ENCODE peak calls at places on chromosomes 3 and 15, in seven cellular contexts. One of them, this sample, is unnamed.

GRCh38 chr15:59372352-59373211 is at the start of gene MYO1E:
- DNase-seq in fibroblast of mammary gland: peak
- DNase-seq in dorsolateral prefrontal cortex: peak
- DNase-seq in ACHN: peak
- DNase-seq in neural progenitor cell: peak
- DNase-seq in dermis microvascular lymphatic vessel endothelial cell: peak
- DNase-seq in HTR-8/SVneo: peak
- DNase-seq in this sample: peak

GRCh38 chr3:188194327-188194726 is 40.4 kb downstream of the LPP start:
- DNase-seq in fibroblast of mammary gland: no peak
- DNase-seq in dorsolateral prefrontal cortex: no peak
- DNase-seq in ACHN: peak
- DNase-seq in neural progenitor cell: no peak
- DNase-seq in dermis microvascular lymphatic vessel endothelial cell: no peak
- DNase-seq in HTR-8/SVneo: no peak
- DNase-seq in this sample: no peak

GRCh38 chr3:37590328-37591079 is 271.2 kb upstream of the CTDSPL start:
- DNase-seq in fibroblast of mammary gland: peak
- DNase-seq in dorsolateral prefrontal cortex: no peak
- DNase-seq in ACHN: no peak
- DNase-seq in neural progenitor cell: no peak
- DNase-seq in dermis microvascular lymphatic vessel endothelial cell: peak
- DNase-seq in HTR-8/SVneo: no peak
- DNase-seq in this sample: no peak

GRCh38 chr15:62607643-62608042 is 434.9 kb upstream of the TPM1 start:
- DNase-seq in fibroblast of mammary gland: peak
- DNase-seq in dorsolateral prefrontal cortex: no peak
- DNase-seq in ACHN: peak
- DNase-seq in neural progenitor cell: no peak
- DNase-seq in dermis microvascular lymphatic vessel endothelial cell: no peak
- DNase-seq in HTR-8/SVneo: no peak
- DNase-seq in this sample: no peak

GRCh38 chr15:98866503-98866902 is 141.1 kb downstream of the PGPEP1L start:
- DNase-seq in fibroblast of mammary gland: peak
- DNase-seq in dorsolateral prefrontal cortex: no peak
- DNase-seq in ACHN: peak
- DNase-seq in neural progenitor cell: no peak
- DNase-seq in dermis microvascular lymphatic vessel endothelial cell: peak
- DNase-seq in HTR-8/SVneo: no peak
- DNase-seq in this sample: no peak

GRCh38 chr3:128323206-128324081 is 143.2 kb downstream of the DNAJB8 start:
- DNase-seq in fibroblast of mammary gland: no peak
- DNase-seq in dorsolateral prefrontal cortex: no peak
- DNase-seq in ACHN: no peak
- DNase-seq in neural progenitor cell: no peak
- DNase-seq in dermis microvascular lymphatic vessel endothelial cell: no peak
- DNase-seq in HTR-8/SVneo: no peak
- DNase-seq in this sample: no peak

GRCh38 chr3:168925568-168925967 is 737.9 kb downstream of the MECOM start:
- DNase-seq in fibroblast of mammary gland: no peak
- DNase-seq in dorsolateral prefrontal cortex: no peak
- DNase-seq in ACHN: no peak
- DNase-seq in neural progenitor cell: no peak
- DNase-seq in dermis microvascular lymphatic vessel endothelial cell: no peak
- DNase-seq in HTR-8/SVneo: no peak
- DNase-seq in this sample: no peak

GRCh38 chr3:96843505-96844203 is 29.3 kb downstream of the EPHA6 start:
- DNase-seq in fibroblast of mammary gland: no peak
- DNase-seq in dorsolateral prefrontal cortex: no peak
- DNase-seq in ACHN: no peak
- DNase-seq in neural progenitor cell: no peak
- DNase-seq in dermis microvascular lymphatic vessel endothelial cell: no peak
- DNase-seq in HTR-8/SVneo: no peak
- DNase-seq in this sample: no peak

GRCh38 chr3:5136211-5136610 is 14.1 kb downstream of the ARL8B start:
- DNase-seq in fibroblast of mammary gland: no peak
- DNase-seq in dorsolateral prefrontal cortex: no peak
- DNase-seq in ACHN: no peak
- DNase-seq in neural progenitor cell: no peak
- DNase-seq in dermis microvascular lymphatic vessel endothelial cell: no peak
- DNase-seq in HTR-8/SVneo: no peak
- DNase-seq in this sample: no peak

GRCh38 chr15:80202641-80203360 is 49.2 kb downstream of the CTXND1 start:
- DNase-seq in fibroblast of mammary gland: no peak
- DNase-seq in dorsolateral prefrontal cortex: no peak
- DNase-seq in ACHN: no peak
- DNase-seq in neural progenitor cell: no peak
- DNase-seq in dermis microvascular lymphatic vessel endothelial cell: no peak
- DNase-seq in HTR-8/SVneo: peak
- DNase-seq in this sample: no peak

GRCh38 chr3:19946291-19946831 is 536 bp upstream of the RAB5A start:
- DNase-seq in fibroblast of mammary gland: peak
- DNase-seq in dorsolateral prefrontal cortex: no peak
- DNase-seq in ACHN: no peak
- DNase-seq in neural progenitor cell: no peak
- DNase-seq in dermis microvascular lymphatic vessel endothelial cell: no peak
- DNase-seq in HTR-8/SVneo: no peak
- DNase-seq in this sample: no peak

GRCh38 chr3:13294442-13295351 is 125.4 kb downstream of the NUP210 start:
- DNase-seq in fibroblast of mammary gland: no peak
- DNase-seq in dorsolateral prefrontal cortex: no peak
- DNase-seq in ACHN: no peak
- DNase-seq in neural progenitor cell: no peak
- DNase-seq in dermis microvascular lymphatic vessel endothelial cell: no peak
- DNase-seq in HTR-8/SVneo: no peak
- DNase-seq in this sample: no peak

GRCh38 chr3:72144773-72145505 is 360.0 kb upstream of the PROK2 start:
- DNase-seq in fibroblast of mammary gland: no peak
- DNase-seq in dorsolateral prefrontal cortex: no peak
- DNase-seq in ACHN: no peak
- DNase-seq in neural progenitor cell: no peak
- DNase-seq in dermis microvascular lymphatic vessel endothelial cell: no peak
- DNase-seq in HTR-8/SVneo: no peak
- DNase-seq in this sample: no peak

GRCh38 chr3:134485075-134485536 is 679 bp downstream of the ANAPC13 start:
- DNase-seq in fibroblast of mammary gland: peak
- DNase-seq in dorsolateral prefrontal cortex: no peak
- DNase-seq in ACHN: peak
- DNase-seq in neural progenitor cell: peak
- DNase-seq in dermis microvascular lymphatic vessel endothelial cell: peak
- DNase-seq in HTR-8/SVneo: no peak
- DNase-seq in this sample: no peak

GRCh38 chr3:49779378-49780079 is 6.8 kb downstream of the IP6K1 start:
- DNase-seq in fibroblast of mammary gland: no peak
- DNase-seq in dorsolateral prefrontal cortex: no peak
- DNase-seq in ACHN: no peak
- DNase-seq in neural progenitor cell: no peak
- DNase-seq in dermis microvascular lymphatic vessel endothelial cell: no peak
- DNase-seq in HTR-8/SVneo: no peak
- DNase-seq in this sample: no peak

GRCh38 chr3:63656791-63657190 is 4.3 kb downstream of the SNTN start:
- DNase-seq in fibroblast of mammary gland: peak
- DNase-seq in dorsolateral prefrontal cortex: no peak
- DNase-seq in ACHN: no peak
- DNase-seq in neural progenitor cell: no peak
- DNase-seq in dermis microvascular lymphatic vessel endothelial cell: no peak
- DNase-seq in HTR-8/SVneo: no peak
- DNase-seq in this sample: no peak

GRCh38 chr15:79003301-79003700 is 58.5 kb upstream of the CTSH start:
- DNase-seq in fibroblast of mammary gland: peak
- DNase-seq in dorsolateral prefrontal cortex: no peak
- DNase-seq in ACHN: no peak
- DNase-seq in neural progenitor cell: no peak
- DNase-seq in dermis microvascular lymphatic vessel endothelial cell: no peak
- DNase-seq in HTR-8/SVneo: no peak
- DNase-seq in this sample: no peak

GRCh38 chr15:26772588-26773484 is at the start of gene GABRB3:
- DNase-seq in fibroblast of mammary gland: peak
- DNase-seq in dorsolateral prefrontal cortex: peak
- DNase-seq in ACHN: no peak
- DNase-seq in neural progenitor cell: peak
- DNase-seq in dermis microvascular lymphatic vessel endothelial cell: no peak
- DNase-seq in HTR-8/SVneo: no peak
- DNase-seq in this sample: no peak

GRCh38 chr3:132486086-132486485 is 68.8 kb downstream of the DNAJC13 start:
- DNase-seq in fibroblast of mammary gland: peak
- DNase-seq in dorsolateral prefrontal cortex: no peak
- DNase-seq in ACHN: no peak
- DNase-seq in neural progenitor cell: no peak
- DNase-seq in dermis microvascular lymphatic vessel endothelial cell: no peak
- DNase-seq in HTR-8/SVneo: no peak
- DNase-seq in this sample: no peak

GRCh38 chr3:69094467-69095205 is 9.9 kb downstream of the ARL6IP5 start:
- DNase-seq in fibroblast of mammary gland: peak
- DNase-seq in dorsolateral prefrontal cortex: no peak
- DNase-seq in ACHN: no peak
- DNase-seq in neural progenitor cell: no peak
- DNase-seq in dermis microvascular lymphatic vessel endothelial cell: no peak
- DNase-seq in HTR-8/SVneo: no peak
- DNase-seq in this sample: no peak

GRCh38 chr3:129645291-129645690 is 38.8 kb upstream of the PLXND1 start:
- DNase-seq in fibroblast of mammary gland: no peak
- DNase-seq in dorsolateral prefrontal cortex: no peak
- DNase-seq in ACHN: no peak
- DNase-seq in neural progenitor cell: no peak
- DNase-seq in dermis microvascular lymphatic vessel endothelial cell: no peak
- DNase-seq in HTR-8/SVneo: no peak
- DNase-seq in this sample: no peak

GRCh38 chr3:1591327-1592028 is 498.7 kb downstream of the CNTN6 start:
- DNase-seq in fibroblast of mammary gland: no peak
- DNase-seq in dorsolateral prefrontal cortex: no peak
- DNase-seq in ACHN: no peak
- DNase-seq in neural progenitor cell: no peak
- DNase-seq in dermis microvascular lymphatic vessel endothelial cell: no peak
- DNase-seq in HTR-8/SVneo: no peak
- DNase-seq in this sample: no peak

GRCh38 chr3:189392969-189393368 is 221.2 kb downstream of the TPRG1 start:
- DNase-seq in fibroblast of mammary gland: peak
- DNase-seq in dorsolateral prefrontal cortex: no peak
- DNase-seq in ACHN: no peak
- DNase-seq in neural progenitor cell: no peak
- DNase-seq in dermis microvascular lymphatic vessel endothelial cell: no peak
- DNase-seq in HTR-8/SVneo: no peak
- DNase-seq in this sample: no peak

GRCh38 chr15:74768771-74769342 is 13.0 kb upstream of the CSK start:
- DNase-seq in fibroblast of mammary gland: peak
- DNase-seq in dorsolateral prefrontal cortex: peak
- DNase-seq in ACHN: peak
- DNase-seq in neural progenitor cell: peak
- DNase-seq in dermis microvascular lymphatic vessel endothelial cell: peak
- DNase-seq in HTR-8/SVneo: peak
- DNase-seq in this sample: no peak